ENCODE peak calls at places on chromosomes 2 and 18, in seven cellular contexts. V, L, N, W, Y, B and O are unnamed samples.

GRCh38 chr2:95552911-95553310 is 38.9 kb upstream of the TRIM43 start:
- DNase-seq in N (peak), L (no peak), V (no peak), Y (no peak), W (no peak), B (no peak), O (peak)

GRCh38 chr2:184692137-184692734 is 93.9 kb downstream of the ZNF804A start:
- DNase-seq in B (peak), W (no peak), V (no peak), N (no peak), L (no peak), Y (no peak), O (peak)

GRCh38 chr2:206084468-206084869 is 1.5 kb downstream of the INO80D start:
- DNase-seq in N (peak), V (no peak), L (peak), W (peak), B (peak), Y (peak), O (peak)

GRCh38 chr2:36456227-36456788 is 100.7 kb downstream of the CRIM1 start:
- DNase-seq in Y (no peak), W (no peak), N (peak), V (no peak), B (peak), L (no peak), O (peak)

GRCh38 chr2:101109451-101110140 is 41.6 kb downstream of the TBC1D8 start:
- DNase-seq in V (no peak), W (no peak), L (no peak), N (peak), Y (no peak), B (no peak), O (peak)

GRCh38 chr18:63479826-63480225 is 3.1 kb downstream of the SERPINB5 start:
- DNase-seq in B (no peak), L (no peak), V (no peak), N (no peak), W (no peak), Y (no peak), O (no peak)

GRCh38 chr2:46200100-46200690 is 97.0 kb upstream of the EPAS1 start:
- DNase-seq in B (peak), Y (peak), W (no peak), L (no peak), V (no peak), N (no peak), O (no peak)

GRCh38 chr2:151363709-151364108 is 6.3 kb downstream of the TNFAIP6 start:
- DNase-seq in L (no peak), W (peak), B (peak), N (peak), V (no peak), Y (peak), O (no peak)

GRCh38 chr2:44579136-44579836 is 217.5 kb downstream of the CAMKMT start:
- DNase-seq in B (peak), N (no peak), L (no peak), W (no peak), V (no peak), Y (no peak), O (no peak)

GRCh38 chr2:235663877-235664276 is 170.0 kb downstream of the AGAP1 start:
- DNase-seq in Y (no peak), V (no peak), W (no peak), L (no peak), B (no peak), N (no peak), O (no peak)

GRCh38 chr2:203035879-203036470 is 21.3 kb downstream of the NBEAL1 start:
- DNase-seq in Y (no peak), V (no peak), L (no peak), N (no peak), B (no peak), W (no peak), O (no peak)

GRCh38 chr2:86367501-86367778 is 30.0 kb upstream of the REEP1 start:
- DNase-seq in L (no peak), W (no peak), B (no peak), N (no peak), V (no peak), Y (no peak), O (no peak)